ENCODE peak calls at places on chromosomes 3 and 15, in seven cellular contexts. Z is stomach, X is HCT116, T is left lung, A is transverse colon, B is NT2/D1, K is endodermal cell. L is an unnamed sample.
A peak's percentile ranks its signal among the peaks of the same experiment; 100 is the strongest.

GRCh38 chr3:155701882-155702465 is 42.9 kb downstream of the PLCH1 start:
- DNase-seq in Z (no peak), X (peak; percentile 31), T (no peak), A (no peak), B (peak; percentile 23), K (no peak), L (no peak)

GRCh38 chr3:154584041-154584440 is 154.1 kb upstream of the GPR149 start:
- DNase-seq in Z (no peak), X (no peak), T (no peak), A (no peak), B (no peak), K (peak; percentile 54), L (no peak)

GRCh38 chr3:108388136-108389132 is 92.1 kb downstream of the HHLA2 start:
- DNase-seq in Z (no peak), X (no peak), T (no peak), A (no peak), B (no peak), K (no peak), L (no peak)

GRCh38 chr15:55791576-55792400 is 48.8 kb upstream of the PRTG start:
- DNase-seq in Z (no peak), X (no peak), T (no peak), A (no peak), B (no peak), K (no peak), L (no peak)

GRCh38 chr15:48266029-48266428 is 59.9 kb downstream of the SLC12A1 start:
- DNase-seq in Z (no peak), X (no peak), T (no peak), A (no peak), B (no peak), K (no peak), L (no peak)

GRCh38 chr3:79872483-79872882 is 104.7 kb upstream of the ROBO1 start:
- DNase-seq in Z (no peak), X (no peak), T (no peak), A (no peak), B (no peak), K (no peak), L (no peak)

GRCh38 chr3:14391033-14391432 is 11.4 kb upstream of the SLC6A6 start:
- DNase-seq in Z (no peak), X (no peak), T (no peak), A (no peak), B (no peak), K (no peak), L (no peak)

GRCh38 chr15:63497642-63498100 is 6.7 kb upstream of the USP3 start:
- DNase-seq in Z (peak; percentile 56), X (no peak), T (peak; percentile 82), A (peak; percentile 74), B (no peak), K (no peak), L (no peak)

GRCh38 chr3:175664911-175665310 is 805.8 kb downstream of the NAALADL2 start:
- DNase-seq in Z (no peak), X (no peak), T (no peak), A (no peak), B (no peak), K (no peak), L (no peak)

GRCh38 chr15:69996842-69997478 is 100.8 kb downstream of the TLE3 start:
- DNase-seq in Z (peak; percentile 70), X (no peak), T (no peak), A (peak; percentile 82), B (no peak), K (no peak), L (no peak)

GRCh38 chr3:30142946-30143345 is 463.5 kb upstream of the TGFBR2 start:
- DNase-seq in Z (no peak), X (no peak), T (no peak), A (no peak), B (no peak), K (no peak), L (no peak)

GRCh38 chr3:172094621-172095557 is 55.5 kb downstream of the FNDC3B start:
- DNase-seq in Z (no peak), X (no peak), T (no peak), A (peak; percentile 49), B (no peak), K (peak; percentile 58), L (no peak)

GRCh38 chr3:133124511-133124910 is 86.3 kb downstream of the TMEM108 start:
- DNase-seq in Z (peak; percentile 64), X (no peak), T (no peak), A (no peak), B (no peak), K (no peak), L (no peak)

GRCh38 chr15:25022233-25022632 is 67.4 kb downstream of the SNRPN start:
- DNase-seq in Z (no peak), X (no peak), T (no peak), A (no peak), B (no peak), K (no peak), L (no peak)

GRCh38 chr3:116927918-116928317 is 218.3 kb downstream of the TUSC7 start:
- DNase-seq in Z (no peak), X (no peak), T (no peak), A (no peak), B (no peak), K (peak; percentile 60), L (no peak)

GRCh38 chr3:116388867-116389385 is 56.4 kb downstream of the LSAMP start:
- DNase-seq in Z (no peak), X (no peak), T (no peak), A (no peak), B (peak; percentile 1), K (no peak), L (no peak)

GRCh38 chr3:182364323-182364722 is 429.0 kb upstream of the ATP11B start:
- DNase-seq in Z (no peak), X (peak; percentile 37), T (peak; percentile 40), A (no peak), B (no peak), K (peak; percentile 39), L (no peak)

GRCh38 chr3:127999509-128000106 is 52.6 kb upstream of the SEC61A1 start:
- DNase-seq in Z (no peak), X (no peak), T (no peak), A (no peak), B (no peak), K (no peak), L (no peak)

DNA sequence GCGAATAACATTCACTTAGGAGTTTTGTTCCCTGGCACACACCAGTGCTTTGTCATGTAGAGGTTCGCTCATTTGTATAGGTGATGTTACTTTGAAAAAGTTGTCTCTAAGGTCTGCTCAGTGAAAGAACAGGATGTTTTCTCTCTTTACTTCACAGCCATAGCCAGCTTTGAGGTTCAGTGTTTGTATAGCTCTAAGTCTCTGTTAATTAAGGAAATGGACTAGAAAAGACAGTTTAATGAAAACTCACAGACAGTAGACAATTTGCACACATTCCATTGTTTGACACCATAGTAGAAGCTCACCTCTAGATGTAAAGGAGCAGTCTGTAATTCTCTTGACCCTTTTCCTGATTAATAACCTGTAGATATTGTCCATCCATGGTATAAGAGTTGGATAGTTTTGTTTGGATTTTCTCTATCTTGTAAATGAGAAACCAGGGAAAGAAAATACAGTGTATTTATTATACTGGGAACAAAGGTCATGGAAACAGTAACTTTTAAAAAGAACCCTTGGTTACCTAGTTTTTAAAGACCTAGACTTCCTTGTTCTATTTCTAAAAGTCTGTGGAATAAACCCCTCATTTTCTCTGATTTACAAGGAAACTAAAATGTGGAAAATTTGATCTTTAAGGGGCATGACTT is 50.4 kb downstream of the PDE8A start:
- DNase-seq in Z (no peak), X (no peak), T (no peak), A (no peak), B (no peak), K (no peak), L (no peak)
- H3K4me1 ChIP-seq in Z (peaks cover 78% of the 10 kb centered on the region), X (peaks cover 14% of the 10 kb centered on the region), T (no peaks in the 10 kb centered on the region), A (peaks cover 39% of the 10 kb centered on the region), B (peaks cover 2% of the 10 kb centered on the region), K (peaks cover 10% of the 10 kb centered on the region), L (peaks cover 10% of the 10 kb centered on the region)

DNA sequence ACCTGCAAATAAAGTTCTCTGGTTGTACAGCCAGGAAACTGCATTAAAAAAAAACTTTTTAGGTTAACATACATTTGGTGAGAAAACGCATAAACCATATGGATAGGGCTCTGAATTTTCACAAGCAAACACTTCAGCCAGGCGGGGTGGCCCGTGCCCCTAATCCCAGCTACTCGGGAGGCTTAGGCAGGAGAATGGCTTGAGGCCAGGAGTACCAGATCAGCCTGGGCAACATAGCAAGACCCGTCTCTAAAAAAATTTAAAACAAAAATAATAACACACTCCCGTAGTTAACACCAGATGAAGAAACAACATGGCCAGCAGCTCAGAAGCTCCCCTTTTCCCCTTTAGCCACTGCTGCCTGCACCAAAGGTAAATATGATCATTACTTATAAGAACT is 3.2 kb upstream of the RPL14 start:
- DNase-seq in Z (no peak), X (no peak), T (no peak), A (no peak), B (no peak), K (no peak), L (no peak)
- H3K4me3 ChIP-seq in Z (peak overlapping the region; percentile 76), X (peak overlapping the region; percentile 78), T (peak overlapping the region; percentile 66), A (peak overlapping the region; percentile 62), B (peak overlapping the region; percentile 41), K (peak overlapping the region; percentile 90), L (peak overlapping the region; percentile 59)

DNA sequence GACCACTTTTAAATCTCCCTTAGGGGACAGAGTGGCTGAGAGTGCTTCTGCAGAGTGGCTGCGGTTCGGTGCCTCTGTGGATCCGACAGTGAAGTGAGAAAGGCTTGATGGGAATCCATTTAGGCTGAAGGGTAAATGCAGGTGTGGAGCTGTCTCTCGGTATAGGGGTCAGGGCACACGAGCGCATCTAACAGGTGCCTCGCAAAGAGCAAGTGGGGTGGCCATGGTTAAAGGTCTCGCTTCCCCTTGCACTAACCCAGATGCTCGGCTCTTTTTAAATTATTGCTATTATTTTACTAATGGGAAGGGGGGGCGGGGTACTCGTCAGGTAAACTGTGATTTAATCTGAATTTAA is 598 bp upstream of the GJD2 start:
- DNase-seq in Z (no peak), X (no peak), T (no peak), A (no peak), B (no peak), K (no peak), L (no peak)
- H3K27me3 ChIP-seq in Z (peaks cover 46% of the 10 kb centered on the region), X (peaks cover 56% of the 10 kb centered on the region), T (peaks cover 39% of the 10 kb centered on the region), A (peaks cover 59% of the 10 kb centered on the region), B (peaks cover 57% of the 10 kb centered on the region), K (peaks cover 91% of the 10 kb centered on the region), L (peaks cover 10% of the 10 kb centered on the region)

GRCh38 chr3:129432036-129432435 is 3.6 kb upstream of the EFCAB12 start:
- DNase-seq in Z (no peak), X (no peak), T (no peak), A (no peak), B (no peak), K (no peak), L (no peak)

GRCh38 chr3:129434140-129434539 is 5.6 kb downstream of the MBD4 start:
- DNase-seq in Z (no peak), X (no peak), T (no peak), A (no peak), B (no peak), K (no peak), L (no peak)

GRCh38 chr3:129433565-129433964 is 5.1 kb upstream of the EFCAB12 start:
- DNase-seq in Z (no peak), X (no peak), T (no peak), A (no peak), B (no peak), K (no peak), L (no peak)

GRCh38 chr3:129435367-129435766 is 4.4 kb downstream of the MBD4 start:
- DNase-seq in Z (no peak), X (no peak), T (no peak), A (no peak), B (no peak), K (no peak), L (no peak)

DNA sequence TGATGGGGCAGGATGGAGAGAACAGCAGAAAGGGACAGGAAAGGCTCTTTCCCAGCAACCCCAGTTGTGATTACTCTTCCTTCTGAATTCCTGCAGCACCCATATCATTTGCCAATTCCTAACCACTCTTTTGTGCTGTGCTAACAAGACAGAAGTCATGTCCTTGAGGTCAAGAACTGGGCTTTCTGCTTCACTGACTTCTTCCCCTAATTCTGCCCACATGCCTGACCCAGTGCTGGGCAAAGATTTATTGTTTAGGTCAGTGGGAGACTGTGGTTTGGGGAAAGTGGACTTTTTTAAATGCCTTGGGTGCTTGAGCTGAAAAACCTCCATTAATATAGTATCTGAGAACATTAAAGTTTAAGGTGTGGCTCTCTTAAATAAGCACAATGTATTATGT is 4.2 kb upstream of the EFCAB12 start:
- DNase-seq in Z (no peak), X (no peak), T (no peak), A (no peak), B (no peak), K (no peak), L (no peak)
- H3K4me1 ChIP-seq in Z (peaks cover 58% of the 10 kb centered on the region), X (no peaks in the 10 kb centered on the region), T (peaks cover 10% of the 10 kb centered on the region), A (peaks cover 3% of the 10 kb centered on the region), B (peaks cover 6% of the 10 kb centered on the region), K (peaks cover 6% of the 10 kb centered on the region), L (peaks cover 13% of the 10 kb centered on the region)

L was measured in esophagus squamous epithelium.